ENCODE peak calls at places on chromosomes 4 and X, in six cellular contexts. One of them, this sample, is unnamed.
A peak's percentile ranks its signal among the peaks of the same experiment; 100 is the strongest.

GRCh38 chrX:11298600-11298999 is 5.4 kb downstream of the AMELX start:
- DNase-seq in substantia nigra: no peak
- DNase-seq in NCI-H1105: no peak
- DNase-seq in activated CD4-positive, alpha-beta T cell treated with anti-CD3 and anti-CD28 coated beads, Interleukin-2, amount 50 U/mL, for 48 hours: no peak
- DNase-seq in GM20000: no peak
- DNase-seq in Right ventricle myocardium superior: no peak
- DNase-seq in this sample: no peak

GRCh38 chr4:125750827-125751466 is 436.2 kb downstream of the FAT4 start:
- DNase-seq in substantia nigra: no peak
- DNase-seq in NCI-H1105: no peak
- DNase-seq in activated CD4-positive, alpha-beta T cell treated with anti-CD3 and anti-CD28 coated beads, Interleukin-2, amount 50 U/mL, for 48 hours: no peak
- DNase-seq in GM20000: no peak
- DNase-seq in Right ventricle myocardium superior: no peak
- DNase-seq in this sample: no peak

GRCh38 chr4:184408021-184408710 is 66.2 kb downstream of the IRF2 start:
- DNase-seq in substantia nigra: no peak
- DNase-seq in NCI-H1105: no peak
- DNase-seq in activated CD4-positive, alpha-beta T cell treated with anti-CD3 and anti-CD28 coated beads, Interleukin-2, amount 50 U/mL, for 48 hours: no peak
- DNase-seq in GM20000: no peak
- DNase-seq in Right ventricle myocardium superior: no peak
- DNase-seq in this sample: no peak

GRCh38 chr4:168766537-168767316 is 243.3 kb downstream of the CBR4 start:
- DNase-seq in substantia nigra: no peak
- DNase-seq in NCI-H1105: no peak
- DNase-seq in activated CD4-positive, alpha-beta T cell treated with anti-CD3 and anti-CD28 coated beads, Interleukin-2, amount 50 U/mL, for 48 hours: no peak
- DNase-seq in GM20000: no peak
- DNase-seq in Right ventricle myocardium superior: no peak
- DNase-seq in this sample: no peak

GRCh38 chr4:156294577-156294976 is 340.9 kb upstream of the CTSO start:
- DNase-seq in substantia nigra: no peak
- DNase-seq in NCI-H1105: peak; percentile 17
- DNase-seq in activated CD4-positive, alpha-beta T cell treated with anti-CD3 and anti-CD28 coated beads, Interleukin-2, amount 50 U/mL, for 48 hours: no peak
- DNase-seq in GM20000: peak; percentile 4
- DNase-seq in Right ventricle myocardium superior: no peak
- DNase-seq in this sample: no peak

GRCh38 chr4:23361453-23361852 is 528.4 kb downstream of the PPARGC1A start:
- DNase-seq in substantia nigra: no peak
- DNase-seq in NCI-H1105: no peak
- DNase-seq in activated CD4-positive, alpha-beta T cell treated with anti-CD3 and anti-CD28 coated beads, Interleukin-2, amount 50 U/mL, for 48 hours: no peak
- DNase-seq in GM20000: no peak
- DNase-seq in Right ventricle myocardium superior: no peak
- DNase-seq in this sample: no peak

GRCh38 chr4:80006935-80007744 is 65.9 kb downstream of the ANTXR2 start:
- DNase-seq in substantia nigra: no peak
- DNase-seq in NCI-H1105: no peak
- DNase-seq in activated CD4-positive, alpha-beta T cell treated with anti-CD3 and anti-CD28 coated beads, Interleukin-2, amount 50 U/mL, for 48 hours: no peak
- DNase-seq in GM20000: no peak
- DNase-seq in Right ventricle myocardium superior: no peak
- DNase-seq in this sample: no peak

GRCh38 chr4:109433281-109434006 is at the start of gene SEC24B:
- DNase-seq in substantia nigra: peak; percentile 87
- DNase-seq in NCI-H1105: peak; percentile 30
- DNase-seq in activated CD4-positive, alpha-beta T cell treated with anti-CD3 and anti-CD28 coated beads, Interleukin-2, amount 50 U/mL, for 48 hours: peak; percentile 90
- DNase-seq in GM20000: peak; percentile 93
- DNase-seq in Right ventricle myocardium superior: peak; percentile 96
- DNase-seq in this sample: peak; percentile 93

GRCh38 chrX:115972717-115973116 is 197.8 kb upstream of the AGTR2 start:
- DNase-seq in substantia nigra: no peak
- DNase-seq in NCI-H1105: no peak
- DNase-seq in activated CD4-positive, alpha-beta T cell treated with anti-CD3 and anti-CD28 coated beads, Interleukin-2, amount 50 U/mL, for 48 hours: no peak
- DNase-seq in GM20000: no peak
- DNase-seq in Right ventricle myocardium superior: no peak
- DNase-seq in this sample: no peak

GRCh38 chrX:45719751-45720501 is 519.2 kb upstream of the DIPK2B start:
- DNase-seq in substantia nigra: no peak
- DNase-seq in NCI-H1105: no peak
- DNase-seq in activated CD4-positive, alpha-beta T cell treated with anti-CD3 and anti-CD28 coated beads, Interleukin-2, amount 50 U/mL, for 48 hours: no peak
- DNase-seq in GM20000: no peak
- DNase-seq in Right ventricle myocardium superior: no peak
- DNase-seq in this sample: no peak

GRCh38 chrX:38304010-38304409 is 23.3 kb downstream of the RPGR start:
- DNase-seq in substantia nigra: no peak
- DNase-seq in NCI-H1105: no peak
- DNase-seq in activated CD4-positive, alpha-beta T cell treated with anti-CD3 and anti-CD28 coated beads, Interleukin-2, amount 50 U/mL, for 48 hours: no peak
- DNase-seq in GM20000: no peak
- DNase-seq in Right ventricle myocardium superior: no peak
- DNase-seq in this sample: no peak

GRCh38 chr4:138910201-138910913 is 105.2 kb upstream of the NOCT start:
- DNase-seq in substantia nigra: no peak
- DNase-seq in NCI-H1105: peak; percentile 84
- DNase-seq in activated CD4-positive, alpha-beta T cell treated with anti-CD3 and anti-CD28 coated beads, Interleukin-2, amount 50 U/mL, for 48 hours: no peak
- DNase-seq in GM20000: no peak
- DNase-seq in Right ventricle myocardium superior: no peak
- DNase-seq in this sample: no peak

GRCh38 chr4:189001283-189001970 is 862.2 kb downstream of the TRIML1 start:
- DNase-seq in substantia nigra: no peak
- DNase-seq in NCI-H1105: no peak
- DNase-seq in activated CD4-positive, alpha-beta T cell treated with anti-CD3 and anti-CD28 coated beads, Interleukin-2, amount 50 U/mL, for 48 hours: no peak
- DNase-seq in GM20000: no peak
- DNase-seq in Right ventricle myocardium superior: no peak
- DNase-seq in this sample: no peak

GRCh38 chr4:80261989-80262600 is 4.4 kb upstream of the FGF5 start:
- DNase-seq in substantia nigra: no peak
- DNase-seq in NCI-H1105: no peak
- DNase-seq in activated CD4-positive, alpha-beta T cell treated with anti-CD3 and anti-CD28 coated beads, Interleukin-2, amount 50 U/mL, for 48 hours: no peak
- DNase-seq in GM20000: no peak
- DNase-seq in Right ventricle myocardium superior: no peak
- DNase-seq in this sample: no peak

GRCh38 chr4:48909697-48910096 is 3.1 kb upstream of the OCIAD2 start:
- DNase-seq in substantia nigra: no peak
- DNase-seq in NCI-H1105: no peak
- DNase-seq in activated CD4-positive, alpha-beta T cell treated with anti-CD3 and anti-CD28 coated beads, Interleukin-2, amount 50 U/mL, for 48 hours: peak; percentile 69
- DNase-seq in GM20000: no peak
- DNase-seq in Right ventricle myocardium superior: no peak
- DNase-seq in this sample: no peak

GRCh38 chrX:33132569-33132968 is 78.8 kb downstream of the DMD start:
- DNase-seq in substantia nigra: no peak
- DNase-seq in NCI-H1105: no peak
- DNase-seq in activated CD4-positive, alpha-beta T cell treated with anti-CD3 and anti-CD28 coated beads, Interleukin-2, amount 50 U/mL, for 48 hours: no peak
- DNase-seq in GM20000: no peak
- DNase-seq in Right ventricle myocardium superior: no peak
- DNase-seq in this sample: no peak

GRCh38 chrX:51837926-51838325 is 55.5 kb upstream of the MAGED1 start:
- DNase-seq in substantia nigra: no peak
- DNase-seq in NCI-H1105: peak; percentile 36
- DNase-seq in activated CD4-positive, alpha-beta T cell treated with anti-CD3 and anti-CD28 coated beads, Interleukin-2, amount 50 U/mL, for 48 hours: no peak
- DNase-seq in GM20000: no peak
- DNase-seq in Right ventricle myocardium superior: peak; percentile 56
- DNase-seq in this sample: no peak

GRCh38 chr4:21077967-21078366 is 377.7 kb downstream of the PACRGL start:
- DNase-seq in substantia nigra: no peak
- DNase-seq in NCI-H1105: no peak
- DNase-seq in activated CD4-positive, alpha-beta T cell treated with anti-CD3 and anti-CD28 coated beads, Interleukin-2, amount 50 U/mL, for 48 hours: no peak
- DNase-seq in GM20000: no peak
- DNase-seq in Right ventricle myocardium superior: no peak
- DNase-seq in this sample: no peak

This sample was measured in ureter.